ENCODE peak calls at places on chromosome X, in six cellular contexts. G, F, A, V, Q and Y are unnamed samples.

GRCh38 chrX:118974088-118974907 is at the start of gene LONRF3:
- DNase-seq in F (no peak), G (peak), Q (no peak), A (peak), V (peak), Y (peak)

GRCh38 chrX:55201930-55202579 is 18.1 kb upstream of the PAGE5 start:
- DNase-seq in F (no peak), V (no peak), A (no peak), G (no peak), Q (no peak), Y (no peak)

GRCh38 chrX:106300656-106301055 is 132.6 kb downstream of the PWWP3B start:
- DNase-seq in A (no peak), Q (peak), V (no peak), F (peak), G (no peak), Y (no peak)

GRCh38 chrX:151753313-151754041 is 18.9 kb downstream of the CNGA2 start:
- DNase-seq in F (peak), Q (peak), V (no peak), G (peak), A (peak), Y (peak)

GRCh38 chrX:115892787-115893671 is 277.5 kb upstream of the AGTR2 start:
- DNase-seq in V (peak), F (no peak), A (no peak), Q (peak), G (no peak), Y (no peak)

GRCh38 chrX:48971325-48972213 is at the start of gene KCND1:
- DNase-seq in A (peak), F (no peak), Q (no peak), V (no peak), G (no peak), Y (no peak)

GRCh38 chrX:84501798-84502628 is at the start of gene HDX:
- DNase-seq in G (peak), F (peak), Q (peak), V (peak), A (peak), Y (peak)

GRCh38 chrX:21509912-21510311 is 135.7 kb downstream of the CNKSR2 start:
- DNase-seq in G (peak), V (no peak), F (peak), Q (peak), A (no peak), Y (peak)

GRCh38 chrX:107731831-107732502 is 43.6 kb downstream of the TSC22D3 start:
- DNase-seq in A (peak), Q (peak), V (no peak), F (no peak), G (peak), Y (peak)

GRCh38 chrX:19956923-19957322 is 33.9 kb downstream of the BCLAF3 start:
- DNase-seq in F (no peak), V (no peak), A (no peak), Q (no peak), G (no peak), Y (no peak)

GRCh38 chrX:66674506-66674905 is 35.6 kb upstream of the EDA2R start:
- DNase-seq in Q (no peak), A (no peak), G (no peak), V (no peak), F (no peak), Y (no peak)

GRCh38 chrX:102516314-102516936 is at the start of gene TMSB15A:
- DNase-seq in V (peak), A (peak), F (no peak), Q (peak), G (peak), Y (peak)

GRCh38 chrX:139026406-139027200 is 315.1 kb upstream of the FGF13 start:
- DNase-seq in Q (peak), V (no peak), G (no peak), A (no peak), F (no peak), Y (no peak)

GRCh38 chrX:21708116-21708515 is 49.8 kb downstream of the SMPX start:
- DNase-seq in F (no peak), Q (no peak), V (no peak), A (no peak), G (no peak), Y (no peak)

GRCh38 chrX:113950081-113950678 is 633.7 kb upstream of the HTR2C start:
- DNase-seq in Q (no peak), F (no peak), V (no peak), G (no peak), A (no peak), Y (no peak)

GRCh38 chrX:154010330-154011087 is 9.2 kb downstream of the IRAK1 start:
- DNase-seq in F (no peak), G (peak), A (no peak), Q (no peak), V (no peak), Y (peak)

GRCh38 chrX:154011376-154012335 is 8.0 kb downstream of the IRAK1 start:
- DNase-seq in V (no peak), F (no peak), A (no peak), G (no peak), Q (no peak), Y (no peak)

GRCh38 chrX:154013614-154014360 is 5.9 kb downstream of the IRAK1 start:
- DNase-seq in V (peak), A (no peak), Q (no peak), G (peak), F (no peak), Y (peak)

GRCh38 chrX:154013001-154013421 is 6.7 kb downstream of the IRAK1 start:
- DNase-seq in Q (no peak), G (no peak), V (no peak), F (no peak), A (no peak), Y (no peak)

GRCh38 chrX:154012336-154012991 is 7.2 kb downstream of the IRAK1 start:
- DNase-seq in A (no peak), V (no peak), Q (peak), G (no peak), F (no peak), Y (no peak)
- H3K27ac ChIP-seq in A (peak), V (no peak), Q (peak), G (peak), F (no peak), Y (peak)

GRCh38 chrX:40922307-40922706 is 162.9 kb upstream of the USP9X start:
- DNase-seq in A (no peak), Q (peak), F (no peak), G (peak), V (no peak), Y (peak)
- TF ChIP-seq CTCF in A (no peak), Q (peak), F (peak), G (no peak), V (no peak), Y (peak)

GRCh38 chrX:53080628-53081580 is 1.3 kb upstream of the TSPYL2 start:
- DNase-seq in A (peak), F (no peak), G (no peak), Q (no peak), V (no peak), Y (no peak)
- H3K27ac ChIP-seq in A (peak), F (no peak), G (peak), Q (no peak), V (peak), Y (peak)

GRCh38 chrX:11427082-11428033 is 134.1 kb downstream of the AMELX start:
- DNase-seq in A (peak), G (no peak), F (no peak), Q (no peak), V (no peak), Y (no peak)
- TF ChIP-seq CTCF in A (no peak), G (no peak), F (peak), Q (no peak), V (no peak), Y (no peak)

DNA sequence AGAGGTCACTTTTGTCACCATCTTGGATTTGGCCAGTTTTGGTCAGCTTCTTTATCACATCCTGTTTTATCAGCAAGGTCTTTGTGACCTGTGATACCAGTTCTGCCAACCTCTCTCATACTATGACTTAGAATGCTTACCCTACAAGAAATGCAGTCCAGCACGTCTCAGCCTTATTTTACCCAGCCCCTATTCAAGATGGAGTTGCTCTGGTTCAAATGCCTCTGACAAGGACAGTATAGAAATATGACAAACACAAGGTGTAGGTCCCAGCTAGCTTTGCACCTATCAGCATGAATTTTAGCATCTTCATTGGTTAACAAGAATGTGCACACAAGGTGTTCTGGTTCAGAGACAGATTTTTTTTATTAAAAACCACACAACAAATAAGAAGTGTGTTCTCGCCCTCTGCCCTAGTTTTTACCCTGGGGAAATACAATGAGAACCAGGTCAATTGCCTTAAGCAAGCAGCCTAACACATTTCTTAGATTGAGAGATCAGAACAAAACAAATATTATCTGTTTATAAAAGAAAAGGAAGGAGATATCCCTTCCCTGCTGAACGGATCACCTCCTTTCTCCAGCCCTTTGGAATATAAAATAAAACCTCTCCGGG is 962.3 kb upstream of the PRKX start:
- DNase-seq in Q (no peak), V (no peak), A (no peak), G (no peak), F (no peak), Y (no peak)
- H3K27ac ChIP-seq in Q (no peak), V (no peak), A (no peak), G (no peak), F (no peak), Y (no peak)

DNA sequence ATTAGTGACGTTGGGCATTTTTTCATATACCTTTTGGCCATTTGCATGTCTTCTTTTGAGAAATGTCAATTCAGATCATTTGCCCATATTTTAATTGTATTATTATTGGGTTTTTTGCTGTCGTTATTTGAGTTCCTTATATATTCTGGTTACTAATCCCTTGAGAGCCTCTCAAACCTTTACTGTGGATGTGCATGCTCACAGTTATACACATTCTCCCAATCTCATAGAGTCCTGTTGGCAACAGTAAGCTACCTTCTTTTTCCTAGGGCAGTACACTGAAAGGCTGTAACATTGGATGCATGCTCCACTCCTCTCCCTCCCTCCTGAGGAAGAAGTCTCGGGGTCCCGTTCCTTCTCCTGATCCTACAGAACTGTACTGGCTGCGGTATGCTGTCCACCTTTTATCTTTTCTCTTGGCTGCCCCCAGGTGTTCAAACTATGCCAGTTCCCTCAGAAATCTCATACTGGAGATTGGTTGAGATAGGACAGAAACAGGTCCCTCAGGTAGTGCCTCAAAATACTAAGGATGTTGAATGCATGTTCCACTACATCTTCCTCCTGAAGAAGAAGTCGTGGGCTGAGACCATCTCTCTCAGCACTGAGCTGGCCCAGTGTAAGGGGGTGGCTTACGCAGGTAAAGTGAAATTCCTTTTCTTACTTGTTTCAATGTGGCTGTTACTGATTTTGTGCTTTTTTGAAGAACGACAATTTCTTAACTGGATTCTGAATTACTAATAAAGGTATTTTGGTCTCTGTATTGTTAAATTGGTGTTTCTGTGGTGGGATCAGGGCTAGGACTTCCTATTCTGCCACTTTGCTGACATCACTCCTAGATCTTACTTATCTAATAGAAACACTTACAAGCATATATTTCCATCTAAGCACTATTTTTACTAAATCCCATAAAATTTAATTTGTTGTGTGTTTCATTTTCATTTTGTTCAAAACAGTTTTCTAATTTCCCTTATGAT is 145.4 kb upstream of the HUWE1 start:
- DNase-seq in G (peak), Q (peak), A (no peak), V (peak), F (peak), Y (peak)
- TF ChIP-seq CTCF in G (peak), Q (peak), A (no peak), V (peak), F (peak), Y (peak)

GRCh38 chrX:46203115-46203514 is 342.1 kb downstream of the ZNF674 start:
- DNase-seq in F (no peak), A (no peak), G (no peak), Q (no peak), V (no peak), Y (no peak)
- H3K27ac ChIP-seq in F (no peak), A (no peak), G (peak), Q (no peak), V (no peak), Y (no peak)